ENCODE peak calls at places on chromosome 21, in five cellular contexts. R is left lung, F is adrenal gland, B is psoas muscle, G is heart left ventricle. H is an unnamed sample.
A peak's percentile ranks its signal among the peaks of the same experiment; 100 is the strongest.

GRCh38 chr21:32359719-32360260 is 33.0 kb downstream of the URB1 start:
- DNase-seq in R (no peak), F (no peak), B (no peak), G (no peak), H (no peak)

GRCh38 chr21:25254491-25255174 is 352.6 kb downstream of the MRPL39 start:
- DNase-seq in R (no peak), F (no peak), B (no peak), G (no peak), H (no peak)

GRCh38 chr21:37071561-37072238 is 1.2 kb downstream of the PIGP start:
- DNase-seq in R (peak; percentile 64), F (peak; percentile 84), B (peak; percentile 74), G (peak; percentile 32), H (no peak)

GRCh38 chr21:34935452-34935851 is 113.7 kb downstream of the RUNX1 start:
- DNase-seq in R (no peak), F (no peak), B (no peak), G (no peak), H (no peak)

GRCh38 chr21:36583591-36583990 is 103.7 kb upstream of the CLDN14 start:
- DNase-seq in R (no peak), F (no peak), B (no peak), G (no peak), H (no peak)

GRCh38 chr21:41768371-41769042 is 1.7 kb upstream of the RIPK4 start:
- DNase-seq in R (no peak), F (no peak), B (no peak), G (no peak), H (peak; percentile 85)

GRCh38 chr21:40118527-40118926 is 251.3 kb downstream of the PCP4 start:
- DNase-seq in R (no peak), F (no peak), B (no peak), G (no peak), H (no peak)

GRCh38 chr21:40516336-40516735 is 330.6 kb downstream of the DSCAM start:
- DNase-seq in R (no peak), F (peak; percentile 44), B (peak; percentile 16), G (peak; percentile 25), H (no peak)

GRCh38 chr21:39348040-39348354 is 891 bp downstream of the HMGN1 start:
- DNase-seq in R (no peak), F (no peak), B (no peak), G (no peak), H (no peak)

GRCh38 chr21:17693801-17694200 is 81.1 kb upstream of the BTG3 start:
- DNase-seq in R (no peak), F (no peak), B (no peak), G (no peak), H (no peak)

DNA sequence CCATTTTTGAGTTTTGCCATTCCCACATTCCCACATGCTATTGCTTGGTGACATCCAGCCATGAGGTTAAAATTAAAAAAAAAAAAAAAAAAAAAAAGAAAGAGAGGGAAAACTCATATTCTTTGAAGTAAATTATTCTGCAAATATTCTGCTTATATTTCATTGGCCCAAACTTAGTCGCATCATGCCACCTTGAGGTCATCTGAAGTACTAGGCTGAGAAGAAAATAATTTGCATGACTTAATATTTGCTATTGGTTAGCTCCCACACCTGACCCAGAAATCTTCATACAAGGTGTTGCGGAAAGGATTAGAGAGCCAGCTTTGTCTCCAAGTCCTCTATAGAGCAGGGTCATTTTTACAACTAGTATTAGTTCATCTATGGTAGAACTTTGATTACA is 2206.0 kb downstream of the MRPL39 start:
- DNase-seq in R (no peak), F (no peak), B (no peak), G (no peak), H (no peak)
- H3K27ac ChIP-seq in R (no peak overlapping the region), F (no peak overlapping the region), B (no peak overlapping the region), G (no peak overlapping the region), H (no peak overlapping the region)

GRCh38 chr21:15752763-15753407 is 23.1 kb downstream of the USP25 start:
- DNase-seq in R (no peak), F (no peak), B (no peak), G (no peak), H (no peak)
- H3K4me1 ChIP-seq in R (peaks cover 19% of the 10 kb centered on the region), F (peaks cover 25% of the 10 kb centered on the region), B (peaks cover 87% of the 10 kb centered on the region), G (no peaks in the 10 kb centered on the region), H (peaks cover 46% of the 10 kb centered on the region)

GRCh38 chr21:26572668-26573381 is at the start of gene CYYR1:
- DNase-seq in R (peak; percentile 36), F (peak; percentile 60), B (peak; percentile 30), G (peak; percentile 34), H (peak; percentile 37)

GRCh38 chr21:26570203-26570602 is 2.9 kb downstream of the CYYR1 start:
- DNase-seq in R (no peak), F (no peak), B (no peak), G (peak; percentile 34), H (no peak)

GRCh38 chr21:26572026-26572425 is 1.1 kb downstream of the CYYR1 start:
- DNase-seq in R (no peak), F (no peak), B (no peak), G (no peak), H (no peak)
- H3K9me3 ChIP-seq in R (no peaks in the 10 kb centered on the region), F (no peaks in the 10 kb centered on the region), B (no peaks in the 10 kb centered on the region), G (no peaks in the 10 kb centered on the region), H (no peaks in the 10 kb centered on the region)

DNA sequence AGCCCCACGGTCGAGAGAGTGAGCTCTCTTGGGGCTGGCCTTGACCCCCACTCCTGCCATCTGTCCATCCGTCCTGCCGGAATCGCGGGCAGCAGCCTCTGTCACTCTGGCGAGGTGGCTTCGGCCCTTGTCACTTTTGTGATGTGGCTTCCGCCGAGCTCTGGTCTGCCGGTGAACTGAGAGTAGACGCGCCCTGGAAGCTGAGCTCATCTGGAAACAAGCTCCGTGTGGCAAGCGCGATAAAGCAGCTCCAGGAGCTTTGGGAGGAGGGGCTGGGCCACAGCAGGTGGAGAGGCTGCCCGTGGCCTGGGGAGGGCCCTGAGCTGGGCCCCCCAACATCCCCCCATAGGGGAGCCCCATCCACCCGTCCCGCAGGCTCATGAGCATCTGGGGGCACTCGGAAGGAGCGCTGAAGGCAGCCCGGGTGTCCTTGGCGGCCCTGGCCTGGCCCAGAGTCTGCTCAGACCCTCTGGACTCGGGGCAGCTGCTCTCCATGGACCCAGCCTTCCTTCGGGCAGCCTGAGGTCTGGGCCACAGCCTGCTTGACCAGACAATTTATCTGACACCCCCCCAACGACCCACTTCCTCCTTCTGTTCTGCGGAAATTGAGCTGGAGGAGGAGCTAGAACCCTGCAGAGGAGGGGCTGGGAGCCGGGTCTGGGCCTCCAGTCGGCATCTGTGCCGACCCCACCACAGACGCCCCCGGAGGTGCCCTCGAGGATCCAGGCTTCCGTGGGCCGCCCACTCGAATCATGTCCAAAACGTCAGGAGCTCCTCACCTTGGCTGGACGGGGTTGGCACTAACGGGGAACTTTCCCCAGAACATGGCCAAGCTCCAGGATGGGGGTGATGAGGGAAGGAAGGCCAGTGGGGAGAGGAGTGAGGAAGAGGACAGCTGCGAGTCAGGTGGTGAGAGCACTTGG is 59.1 kb downstream of the SLC19A1 start:
- DNase-seq in R (no peak), F (no peak), B (peak; percentile 16), G (no peak), H (no peak)
- H3K27ac ChIP-seq in R (peak overlapping the region; percentile 18), F (no peak overlapping the region), B (no peak overlapping the region), G (no peak overlapping the region), H (no peak overlapping the region)

H was measured in RWPE2.